ENCODE peak calls at places on chromosomes 4 and X, in six cellular contexts. O is HT-29; W is CD4-positive, alpha-beta T cell; X is colonic mucosa; G is NCI-H446; D is EL. S is an unnamed sample.

GRCh38 chr4:142961866-142962265 is 115.8 kb upstream of the INPP4B start:
- DNase-seq in X (no peak), O (no peak), W (no peak), D (no peak), G (no peak), S (no peak)

GRCh38 chrX:38860106-38861013 is 59.1 kb downstream of the MID1IP1 start:
- DNase-seq in G (no peak), O (no peak), W (no peak), X (no peak), D (no peak), S (no peak)

GRCh38 chrX:106874075-106874474 is 29.1 kb downstream of the RIPPLY1 start:
- DNase-seq in D (peak), O (peak), W (no peak), X (no peak), G (no peak), S (no peak)

GRCh38 chr4:2798399-2799301 is 5.8 kb downstream of the SH3BP2 start:
- DNase-seq in G (no peak), O (peak), D (no peak), X (peak), W (no peak), S (peak)

GRCh38 chr4:14827111-14827510 is 175.2 kb upstream of the CPEB2 start:
- DNase-seq in X (no peak), D (peak), W (no peak), G (no peak), O (no peak), S (no peak)

GRCh38 chr4:98937977-98938376 is 9.0 kb upstream of the EIF4E start:
- DNase-seq in X (no peak), W (no peak), G (no peak), O (no peak), D (no peak), S (no peak)

GRCh38 chrX:109902665-109903064 is 100.2 kb upstream of the TMEM164 start:
- DNase-seq in D (peak), X (no peak), O (no peak), G (no peak), W (no peak), S (no peak)

GRCh38 chrX:53153581-53153980 is 59.6 kb downstream of the KANTR start:
- DNase-seq in D (no peak), W (no peak), G (no peak), X (no peak), O (no peak), S (no peak)

GRCh38 chr4:1417522-1418390 is 11.5 kb upstream of the NKX1-1 start:
- DNase-seq in X (no peak), O (peak), G (no peak), W (no peak), D (no peak), S (no peak)

GRCh38 chrX:135170877-135171519 is at the start of gene CT55:
- DNase-seq in O (no peak), D (no peak), X (no peak), G (peak), W (no peak), S (no peak)

GRCh38 chrX:43559643-43560042 is 96.5 kb upstream of the MAOA start:
- DNase-seq in W (peak), O (peak), G (peak), D (peak), X (peak), S (no peak)

GRCh38 chr4:125331116-125331515 is 16.4 kb downstream of the FAT4 start:
- DNase-seq in D (no peak), W (no peak), O (no peak), G (no peak), X (no peak), S (no peak)

GRCh38 chrX:85303544-85303943 is 59.8 kb downstream of the ZNF711 start:
- DNase-seq in O (no peak), D (no peak), G (no peak), W (no peak), X (no peak), S (no peak)

GRCh38 chrX:46649421-46650260 is 76.1 kb downstream of the CHST7 start:
- DNase-seq in W (no peak), D (no peak), X (no peak), G (no peak), O (no peak), S (no peak)

GRCh38 chr4:141306331-141306730 is 85.6 kb downstream of the ZNF330 start:
- DNase-seq in O (no peak), W (no peak), D (no peak), X (no peak), G (no peak), S (no peak)

GRCh38 chr4:23614284-23614892 is 275.5 kb downstream of the PPARGC1A start:
- DNase-seq in O (peak), G (no peak), D (peak), X (no peak), W (no peak), S (peak)

GRCh38 chr4:126440297-126440696 is 1125.5 kb downstream of the FAT4 start:
- DNase-seq in G (no peak), W (no peak), O (no peak), X (no peak), D (no peak), S (no peak)

GRCh38 chr4:61443813-61444510 is 243.8 kb downstream of the ADGRL3 start:
- DNase-seq in G (no peak), O (no peak), X (no peak), D (peak), W (no peak), S (peak)

GRCh38 chr4:40956726-40957255 is 207.0 kb downstream of the NSUN7 start:
- DNase-seq in X (no peak), O (no peak), G (no peak), D (no peak), W (no peak), S (no peak)

GRCh38 chr4:74499986-74500781 is 55.2 kb downstream of the AREG start:
- DNase-seq in X (no peak), D (peak), O (no peak), W (no peak), G (no peak), S (no peak)

GRCh38 chr4:102503301-102503746 is 2.2 kb downstream of the NFKB1 start:
- DNase-seq in G (no peak), O (peak), W (no peak), D (no peak), X (no peak), S (no peak)

S was measured in NCI-H226.